ENCODE peak calls at places on chromosomes 2 and 18, in nine cellular contexts. S is breast epithelium; A is GM13976; T is LHCN-M2; H is tibial artery; Y is T-helper 17 cell; X is activated CD4-positive, alpha-beta T cell treated with anti-CD3 and anti-CD28 coated beads, Interleukin-2, amount 50 U/mL, for 1 hour; J is Peyer's patch; G is heart right ventricle. W is an unnamed sample.

GRCh38 chr2:120760446-120761135 is 24.9 kb downstream of the GLI2 start:
- DNase-seq in S (no peak), A (no peak), T (no peak), H (peak), Y (no peak), X (no peak), J (no peak), G (peak), W (no peak)

GRCh38 chr2:206820755-206821154 is 55.3 kb downstream of the FASTKD2 start:
- DNase-seq in S (no peak), A (no peak), T (no peak), H (no peak), Y (no peak), X (no peak), J (no peak), G (no peak), W (no peak)

GRCh38 chr2:28544915-28545589 is 49.2 kb downstream of the PLB1 start:
- DNase-seq in S (no peak), A (no peak), T (no peak), H (no peak), Y (no peak), X (no peak), J (no peak), G (no peak), W (peak)

GRCh38 chr2:26855516-26855915 is 7.6 kb downstream of the DPYSL5 start:
- DNase-seq in S (no peak), A (no peak), T (no peak), H (no peak), Y (no peak), X (no peak), J (no peak), G (no peak), W (no peak)

GRCh38 chr2:15874311-15874710 is 66.0 kb upstream of the MYCN start:
- DNase-seq in S (no peak), A (no peak), T (no peak), H (no peak), Y (no peak), X (no peak), J (no peak), G (no peak), W (no peak)

GRCh38 chr2:240986787-240987411 is 11.5 kb upstream of the SNED1 start:
- DNase-seq in S (no peak), A (no peak), T (peak), H (peak), Y (peak), X (no peak), J (no peak), G (peak), W (peak)

GRCh38 chr18:9000736-9001135 is 101.8 kb upstream of the NDUFV2 start:
- DNase-seq in S (no peak), A (no peak), T (no peak), H (no peak), Y (no peak), X (no peak), J (no peak), G (no peak), W (no peak)

GRCh38 chr2:233542507-233542906 is 24.1 kb downstream of the USP40 start:
- DNase-seq in S (no peak), A (no peak), T (peak), H (no peak), Y (no peak), X (no peak), J (no peak), G (no peak), W (no peak)

GRCh38 chr2:232296766-232297525 is 81.6 kb upstream of the ALPP start:
- DNase-seq in S (no peak), A (no peak), T (peak), H (no peak), Y (no peak), X (no peak), J (no peak), G (no peak), W (no peak)

GRCh38 chr2:83742117-83742782 is 716.8 kb downstream of the SUCLG1 start:
- DNase-seq in S (peak), A (no peak), T (peak), H (peak), Y (no peak), X (no peak), J (no peak), G (peak), W (no peak)

GRCh38 chr2:53289309-53290006 is 478.1 kb upstream of the CHAC2 start:
- DNase-seq in S (no peak), A (no peak), T (no peak), H (no peak), Y (no peak), X (no peak), J (no peak), G (no peak), W (no peak)

GRCh38 chr2:146321175-146321574 is 1523.7 kb upstream of the ACVR2A start:
- DNase-seq in S (no peak), A (no peak), T (peak), H (no peak), Y (no peak), X (no peak), J (no peak), G (no peak), W (no peak)

GRCh38 chr2:195818521-195818920 is 161.5 kb downstream of the SLC39A10 start:
- DNase-seq in S (no peak), A (no peak), T (no peak), H (no peak), Y (no peak), X (no peak), J (no peak), G (no peak), W (peak)

GRCh38 chr18:50644807-50645206 is 84.9 kb downstream of the MAPK4 start:
- DNase-seq in S (no peak), A (no peak), T (no peak), H (no peak), Y (no peak), X (no peak), J (no peak), G (no peak), W (no peak)

GRCh38 chr18:71249791-71250190 is 960.9 kb downstream of the SOCS6 start:
- DNase-seq in S (no peak), A (no peak), T (no peak), H (no peak), Y (no peak), X (no peak), J (no peak), G (no peak), W (no peak)

GRCh38 chr2:221969087-221969829 is 329.5 kb downstream of the PAX3 start:
- DNase-seq in S (no peak), A (peak), T (peak), H (no peak), Y (no peak), X (no peak), J (no peak), G (no peak), W (peak)

GRCh38 chr2:242075683-242076082 is 206.2 kb downstream of the RTP5 start:
- DNase-seq in S (no peak), A (no peak), T (no peak), H (no peak), Y (no peak), X (no peak), J (no peak), G (no peak), W (no peak)

GRCh38 chr2:151869296-151869695 is 41.1 kb upstream of the ARL5A start:
- DNase-seq in S (no peak), A (no peak), T (no peak), H (no peak), Y (no peak), X (no peak), J (no peak), G (no peak), W (no peak)

GRCh38 chr2:127681288-127681771 is 6.0 kb upstream of the LIMS2 start:
- DNase-seq in S (no peak), A (peak), T (peak), H (peak), Y (no peak), X (no peak), J (no peak), G (peak), W (peak)

GRCh38 chr2:20599001-20599600 is 51.8 kb downstream of the HS1BP3 start:
- DNase-seq in S (peak), A (no peak), T (no peak), H (peak), Y (no peak), X (no peak), J (no peak), G (peak), W (no peak)

GRCh38 chr18:48955528-48956261 is 4.9 kb upstream of the SMAD7 start:
- DNase-seq in S (no peak), A (no peak), T (peak), H (peak), Y (no peak), X (no peak), J (no peak), G (peak), W (peak)

GRCh38 chr2:59428940-59429339 is 1124.5 kb downstream of the BCL11A start:
- DNase-seq in S (no peak), A (no peak), T (no peak), H (no peak), Y (no peak), X (no peak), J (no peak), G (no peak), W (no peak)

GRCh38 chr2:57180042-57180567 is 866.5 kb upstream of the VRK2 start:
- DNase-seq in S (no peak), A (no peak), T (peak), H (no peak), Y (no peak), X (no peak), J (no peak), G (no peak), W (no peak)

GRCh38 chr2:162215162-162215561 is 28.1 kb downstream of the FAP start:
- DNase-seq in S (no peak), A (no peak), T (no peak), H (no peak), Y (no peak), X (no peak), J (no peak), G (no peak), W (no peak)

GRCh38 chr18:5510109-5510846 is 33.5 kb downstream of the EPB41L3 start:
- DNase-seq in S (no peak), A (no peak), T (no peak), H (no peak), Y (no peak), X (no peak), J (no peak), G (no peak), W (no peak)

GRCh38 chr2:177900091-177900490 is 172.5 kb downstream of the PDE11A start:
- DNase-seq in S (no peak), A (no peak), T (no peak), H (no peak), Y (no peak), X (no peak), J (no peak), G (no peak), W (no peak)